ENCODE peak calls at places on chromosomes 6 and 20, in four cellular contexts. E is HepG2, F is breast epithelium, T is mammary epithelial cell. D is an unnamed sample.

GRCh38 chr6:157432231-157432630 is 51.2 kb downstream of the ZDHHC14 start:
- DNase-seq in E (no peak), F (no peak), T (no peak), D (no peak)

GRCh38 chr6:4480788-4481725 is 295.1 kb upstream of the CDYL start:
- DNase-seq in E (no peak), F (no peak), T (no peak), D (no peak)

GRCh38 chr6:134351615-134352474 is 33.9 kb upstream of the SGK1 start:
- DNase-seq in E (no peak), F (no peak), T (no peak), D (no peak)

GRCh38 chr6:692356-692851 is 535 bp downstream of the EXOC2 start:
- DNase-seq in E (peak; percentile 45), F (no peak), T (peak; percentile 80), D (no peak)

GRCh38 chr20:24477831-24478547 is 8.6 kb downstream of the SYNDIG1 start:
- DNase-seq in E (no peak), F (no peak), T (no peak), D (no peak)

GRCh38 chr6:53192590-53193232 is 44.1 kb upstream of the GCM1 start:
- DNase-seq in E (no peak), F (no peak), T (no peak), D (no peak)

GRCh38 chr20:19757973-19758887 is at the start of gene RIN2:
- DNase-seq in E (peak; percentile 86), F (peak; percentile 94), T (peak; percentile 79), D (peak; percentile 91)

GRCh38 chr6:51049983-51050877 is 231.6 kb downstream of the TFAP2B start:
- DNase-seq in E (no peak), F (no peak), T (peak; percentile 37), D (no peak)

GRCh38 chr6:125790403-125791150 is at the start of gene NCOA7:
- DNase-seq in E (peak; percentile 65), F (peak; percentile 69), T (peak; percentile 76), D (no peak)

GRCh38 chr6:106534564-106534982 is 94.7 kb downstream of the RTN4IP1 start:
- DNase-seq in E (no peak), F (no peak), T (no peak), D (no peak)

GRCh38 chr6:90940812-90941481 is 354.1 kb upstream of the MAP3K7 start:
- DNase-seq in E (peak; percentile 44), F (no peak), T (peak; percentile 67), D (peak; percentile 45)

GRCh38 chr6:138722425-138723371 is 50.9 kb upstream of the CCDC28A start:
- DNase-seq in E (peak; percentile 19), F (no peak), T (peak; percentile 87), D (no peak)

GRCh38 chr6:144346719-144347446 is 61.7 kb downstream of the UTRN start:
- DNase-seq in E (no peak), F (no peak), T (peak; percentile 71), D (no peak)

GRCh38 chr20:59123011-59123676 is 40.5 kb upstream of the ZNF831 start:
- DNase-seq in E (no peak), F (no peak), T (no peak), D (no peak)

GRCh38 chr6:136764522-136764993 is 27.7 kb downstream of the MAP3K5 start:
- DNase-seq in E (no peak), F (no peak), T (no peak), D (no peak)

GRCh38 chr6:6984585-6985366 is 123.0 kb upstream of the RREB1 start:
- DNase-seq in E (peak; percentile 38), F (no peak), T (no peak), D (no peak)

GRCh38 chr6:137610702-137611101 is 116.5 kb upstream of the OLIG3 start:
- DNase-seq in E (no peak), F (no peak), T (no peak), D (no peak)

GRCh38 chr20:22566876-22567658 is 17.3 kb downstream of the FOXA2 start:
- DNase-seq in E (no peak), F (no peak), T (no peak), D (no peak)
- H3K27ac ChIP-seq in E (no peak overlapping the region), F (no peak overlapping the region), T (no peak overlapping the region), D (no peak overlapping the region)

DNA sequence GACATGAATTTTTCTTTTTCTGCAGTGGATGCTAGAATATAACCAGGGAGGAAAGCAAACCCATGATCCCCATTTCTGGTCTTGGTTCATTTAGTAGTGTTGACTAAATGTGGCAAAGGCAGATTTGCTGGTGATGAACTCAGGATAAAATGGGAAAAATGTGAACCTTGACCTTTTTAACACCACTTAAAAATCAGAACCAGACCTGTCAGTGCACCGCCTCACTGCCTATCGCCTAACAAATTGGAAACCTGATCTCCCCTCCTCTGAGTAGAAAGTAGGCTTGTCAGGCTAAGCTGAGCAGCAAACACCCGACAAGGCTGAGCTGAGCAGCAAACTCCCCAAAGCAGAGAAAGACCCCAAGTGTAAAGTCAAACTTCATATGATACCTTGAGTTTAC is 254.8 kb downstream of the FOXC1 start:
- DNase-seq in E (peak; percentile 28), F (no peak), T (no peak), D (no peak)
- H3K27ac ChIP-seq in E (no peak overlapping the region), F (no peak overlapping the region), T (no peak overlapping the region), D (no peak overlapping the region)

GRCh38 chr6:163352011-163352685 is 62.4 kb upstream of the QKI start:
- DNase-seq in E (no peak), F (no peak), T (no peak), D (no peak)

GRCh38 chr6:163354779-163355431 is 59.6 kb upstream of the QKI start:
- DNase-seq in E (no peak), F (no peak), T (no peak), D (no peak)

GRCh38 chr6:163352966-163353365 is 61.6 kb upstream of the QKI start:
- DNase-seq in E (no peak), F (no peak), T (no peak), D (no peak)

GRCh38 chr6:163355471-163355991 is 59.0 kb upstream of the QKI start:
- DNase-seq in E (peak; percentile 15), F (no peak), T (peak; percentile 14), D (no peak)

DNA sequence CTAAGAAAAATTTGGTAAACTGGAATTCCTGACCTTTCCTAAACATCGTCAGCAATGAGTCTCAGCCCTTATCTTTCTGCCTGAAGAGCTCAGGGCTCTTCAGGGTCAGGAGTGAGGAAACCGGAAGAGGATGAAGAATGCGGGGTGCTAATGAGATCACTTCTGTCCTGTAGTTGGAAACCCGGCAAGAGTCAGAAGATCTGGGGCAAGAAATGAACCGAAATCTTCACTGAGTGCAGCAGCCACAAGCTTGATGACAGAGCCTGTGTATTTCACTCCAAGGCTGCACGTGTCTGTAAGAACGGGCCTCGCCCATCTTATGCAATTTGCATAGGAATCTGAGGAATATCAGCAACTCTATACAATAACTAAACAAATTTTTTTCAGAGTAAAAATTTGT is 60.4 kb upstream of the QKI start:
- DNase-seq in E (no peak), F (no peak), T (no peak), D (no peak)
- H3K27ac ChIP-seq in E (no peak overlapping the region), F (no peak overlapping the region), T (no peak overlapping the region), D (no peak overlapping the region)

GRCh38 chr6:30887901-30888300 is 3.6 kb downstream of the DDR1 start:
- DNase-seq in E (no peak), F (no peak), T (no peak), D (no peak)
- H3K27ac ChIP-seq in E (no peak overlapping the region), F (no peak overlapping the region), T (peak overlapping the region; percentile 34), D (no peak overlapping the region)

GRCh38 chr20:50320005-50320909 is 129.6 kb downstream of the CEBPB start:
- DNase-seq in E (no peak), F (no peak), T (peak; percentile 50), D (no peak)
- H3K27ac ChIP-seq in E (peak overlapping the region; percentile 11), F (peak overlapping the region; percentile 94), T (peak overlapping the region; percentile 90), D (no peak overlapping the region)

GRCh38 chr20:63653974-63654680 is 903 bp upstream of the STMN3 start:
- DNase-seq in E (no peak), F (no peak), T (no peak), D (no peak)
- H3K27ac ChIP-seq in E (no peak overlapping the region), F (peak overlapping the region; percentile 82), T (no peak overlapping the region), D (no peak overlapping the region)

DNA sequence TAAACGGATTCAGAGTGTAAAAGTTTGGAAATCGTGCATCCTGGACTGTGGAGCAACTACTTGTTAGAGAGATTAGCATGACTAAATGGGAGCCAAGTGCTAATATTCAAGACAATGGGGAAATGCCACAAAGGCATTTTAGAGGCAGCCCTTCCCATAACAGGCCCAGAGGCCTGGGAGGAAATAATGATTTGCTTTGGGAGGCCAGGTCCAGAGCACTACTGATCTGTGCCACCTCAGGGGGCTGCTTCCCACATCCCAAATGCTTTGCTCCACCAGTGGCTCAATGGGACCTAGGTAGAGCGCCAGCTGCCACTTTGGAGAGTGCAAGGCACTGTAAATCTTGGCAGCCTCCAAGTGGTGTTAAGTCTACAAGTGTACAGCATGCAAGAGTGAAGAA is 91.9 kb upstream of the HSF2 start:
- DNase-seq in E (no peak), F (no peak), T (no peak), D (no peak)
- H3K27ac ChIP-seq in E (no peak overlapping the region), F (no peak overlapping the region), T (no peak overlapping the region), D (no peak overlapping the region)

DNA sequence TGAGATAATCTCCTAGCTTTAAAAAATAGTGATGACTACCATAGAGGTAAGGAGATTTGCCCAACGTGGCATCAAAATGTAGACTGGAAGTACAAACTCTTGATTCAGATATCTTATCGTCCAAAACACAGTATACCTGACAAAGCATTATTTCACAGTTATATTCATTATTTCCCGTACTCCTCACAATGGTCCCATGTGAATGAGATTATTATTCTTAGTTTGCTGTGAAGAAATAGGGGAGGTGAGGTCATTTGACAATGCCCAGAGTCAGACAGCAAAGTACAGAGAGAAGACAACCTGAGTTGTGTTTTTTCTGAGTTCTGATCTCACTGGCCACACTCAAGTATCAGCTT is 1.2 kb upstream of the TFB1M start:
- DNase-seq in E (peak; percentile 71), F (no peak), T (peak; percentile 30), D (no peak)
- H3K27ac ChIP-seq in E (peak overlapping the region; percentile 92), F (peak overlapping the region; percentile 20), T (peak overlapping the region; percentile 88), D (no peak overlapping the region)